ENCODE peak calls at places on chromosomes 12 and 14, in six cellular contexts. W, L, Z, O, F and H are unnamed samples.

GRCh38 chr14:73736842-73737241 is 22.7 kb upstream of the PNMA1 start:
- DNase-seq in Z (no peak), L (no peak), F (no peak), W (no peak), O (no peak), H (no peak)

GRCh38 chr12:119704065-119704747 is 36.3 kb downstream of the PRKAB1 start:
- DNase-seq in Z (no peak), L (no peak), O (no peak), W (no peak), F (no peak), H (no peak)

GRCh38 chr12:160858-161257 is 53.1 kb downstream of the SLC6A12 start:
- DNase-seq in W (no peak), Z (no peak), F (no peak), L (no peak), O (no peak), H (no peak)

GRCh38 chr12:80086025-80086424 is 13.3 kb upstream of the OTOGL start:
- DNase-seq in L (no peak), F (no peak), O (no peak), Z (no peak), W (no peak), H (no peak)

GRCh38 chr14:102630405-102630804 is 38.0 kb downstream of the RCOR1 start:
- DNase-seq in W (peak; percentile 25), Z (no peak), O (no peak), L (no peak), F (no peak), H (no peak)

GRCh38 chr12:62346817-62347216 is 86.6 kb downstream of the USP15 start:
- DNase-seq in W (no peak), L (no peak), F (no peak), Z (no peak), O (no peak), H (no peak)

GRCh38 chr14:78359581-78359980 is 189.4 kb downstream of the NRXN3 start:
- DNase-seq in L (no peak), F (no peak), O (no peak), W (no peak), Z (no peak), H (no peak)

GRCh38 chr12:107557026-107557425 is 128.6 kb upstream of the PWP1 start:
- DNase-seq in Z (no peak), O (no peak), W (no peak), F (no peak), L (no peak), H (no peak)

GRCh38 chr12:47082963-47083621 is 3.3 kb upstream of the AMIGO2 start:
- DNase-seq in O (no peak), Z (no peak), W (peak; percentile 48), F (no peak), L (no peak), H (no peak)

GRCh38 chr14:95023886-95024285 is 133.4 kb downstream of the DICER1 start:
- DNase-seq in O (no peak), Z (no peak), F (no peak), L (no peak), W (no peak), H (no peak)

GRCh38 chr14:22095845-22096510 is 422.4 kb upstream of the OR4E1 start:
- DNase-seq in L (no peak), O (no peak), W (no peak), F (no peak), Z (peak; percentile 29), H (no peak)

GRCh38 chr12:74847169-74847568 is 309.5 kb downstream of the ATXN7L3B start:
- DNase-seq in F (no peak), L (no peak), Z (peak; percentile 15), W (no peak), O (no peak), H (no peak)

GRCh38 chr12:49794021-49794420 is 34.2 kb downstream of the NCKAP5L start:
- DNase-seq in F (no peak), W (no peak), O (no peak), L (no peak), Z (no peak), H (no peak)

GRCh38 chr12:72673853-72674252 is 401.7 kb downstream of the TRHDE start:
- DNase-seq in O (no peak), W (no peak), Z (no peak), F (peak; percentile 3), L (peak; percentile 4), H (no peak)

GRCh38 chr12:66688836-66689439 is 10.1 kb upstream of the GRIP1 start:
- DNase-seq in W (peak; percentile 56), Z (peak; percentile 65), L (peak; percentile 10), F (no peak), O (peak; percentile 70), H (no peak)

GRCh38 chr14:83838221-83838620 is 1691.7 kb upstream of the FLRT2 start:
- DNase-seq in L (no peak), Z (no peak), O (no peak), W (no peak), F (no peak), H (no peak)

GRCh38 chr14:106024983-106025604 is 498.7 kb downstream of the TMEM121 start:
- DNase-seq in O (no peak), Z (no peak), F (no peak), W (no peak), L (no peak), H (no peak)

GRCh38 chr12:127980585-127980984 is 286.4 kb upstream of the TMEM132C start:
- DNase-seq in O (no peak), F (no peak), Z (no peak), W (peak; percentile 2), L (no peak), H (no peak)

GRCh38 chr14:54356172-54356571 is 40.6 kb upstream of the CDKN3 start:
- DNase-seq in L (no peak), O (no peak), W (no peak), F (no peak), Z (peak; percentile 58), H (no peak)

GRCh38 chr12:46507766-46508165 is 135.2 kb upstream of the SLC38A2 start:
- DNase-seq in Z (no peak), W (no peak), L (no peak), F (no peak), O (no peak), H (no peak)

GRCh38 chr12:80316141-80316700 is 127.8 kb upstream of the PTPRQ start:
- DNase-seq in W (no peak), O (no peak), F (no peak), L (no peak), Z (no peak), H (no peak)

GRCh38 chr14:101217972-101218371 is 314.4 kb upstream of the RTL1 start:
- DNase-seq in L (no peak), F (no peak), Z (no peak), O (peak; percentile 11), W (no peak), H (no peak)

GRCh38 chr14:81525129-81525528 is 8.5 kb downstream of the SEL1L start:
- DNase-seq in L (no peak), W (no peak), O (no peak), Z (no peak), F (no peak), H (no peak)

GRCh38 chr12:53221203-53222076 is 10.6 kb downstream of the RARG start:
- DNase-seq in Z (peak; percentile 77), W (peak; percentile 75), O (peak; percentile 90), L (peak; percentile 57), F (no peak), H (peak; percentile 69)

GRCh38 chr12:132227782-132228417 is 83.6 kb downstream of the NOC4L start:
- DNase-seq in F (no peak), O (no peak), L (no peak), Z (no peak), W (no peak), H (no peak)

GRCh38 chr12:24197517-24197916 is 248.0 kb upstream of the SOX5 start:
- DNase-seq in F (no peak), L (no peak), Z (no peak), W (no peak), O (no peak), H (no peak)

DNA sequence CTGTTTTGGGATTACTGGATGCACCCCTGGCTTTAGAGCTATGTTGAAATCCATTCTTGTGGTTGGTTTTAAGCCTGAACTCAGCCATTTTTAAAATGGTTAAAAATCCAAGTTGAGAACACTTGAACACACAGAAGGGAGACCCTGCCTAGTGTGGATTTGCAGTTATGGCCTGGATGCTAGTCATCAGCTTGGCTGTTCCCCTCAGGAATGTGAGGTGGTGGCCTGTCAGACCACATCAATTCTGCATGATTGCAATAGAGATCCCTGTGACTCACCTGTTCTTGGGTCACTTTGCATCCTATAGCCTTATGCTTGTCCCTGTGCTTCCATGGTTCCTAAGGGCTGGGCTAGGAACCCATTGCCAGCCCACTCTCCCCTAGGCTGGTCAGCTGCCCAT is 454.1 kb downstream of the ATP23 start:
- DNase-seq in L (no peak), Z (no peak), F (no peak), O (no peak), W (no peak), H (no peak)
- TF ChIP-seq TAF1 in L (no peak), Z (no peak), F (no peak), O (no peak), W (no peak), H (no peak)

DNA sequence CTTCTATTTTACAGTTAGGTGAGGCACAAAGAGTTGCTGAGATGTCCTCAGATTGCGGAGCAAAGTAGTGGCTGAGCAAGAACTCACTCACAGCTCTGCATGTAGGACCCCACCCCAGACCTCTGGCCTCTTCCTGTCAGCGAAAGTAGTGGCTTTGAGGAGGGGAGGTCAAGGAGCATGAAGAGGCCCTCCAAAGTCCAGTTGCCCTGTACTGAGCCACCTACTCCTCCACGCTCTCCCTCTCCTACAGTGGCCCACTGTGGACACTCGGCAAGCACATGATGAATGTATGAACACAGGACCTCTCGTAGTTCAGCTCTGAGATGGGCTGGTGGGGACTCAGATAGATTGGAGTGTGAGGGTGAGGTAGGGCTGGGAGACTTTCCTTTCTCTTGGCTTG is 5.3 kb upstream of the PLEKHH1 start:
- DNase-seq in L (no peak), Z (no peak), F (no peak), W (no peak), O (no peak), H (no peak)
- TF ChIP-seq POLR2A in L (no peak), Z (no peak), F (no peak), W (no peak), O (no peak), H (no peak)

GRCh38 chr12:113403435-113404415 is at the start of gene SDS:
- DNase-seq in L (no peak), O (no peak), F (no peak), Z (no peak), W (peak; percentile 42), H (no peak)
- TF ChIP-seq TAF1 in L (no peak), O (no peak), F (no peak), Z (no peak), W (no peak), H (no peak)

DNA sequence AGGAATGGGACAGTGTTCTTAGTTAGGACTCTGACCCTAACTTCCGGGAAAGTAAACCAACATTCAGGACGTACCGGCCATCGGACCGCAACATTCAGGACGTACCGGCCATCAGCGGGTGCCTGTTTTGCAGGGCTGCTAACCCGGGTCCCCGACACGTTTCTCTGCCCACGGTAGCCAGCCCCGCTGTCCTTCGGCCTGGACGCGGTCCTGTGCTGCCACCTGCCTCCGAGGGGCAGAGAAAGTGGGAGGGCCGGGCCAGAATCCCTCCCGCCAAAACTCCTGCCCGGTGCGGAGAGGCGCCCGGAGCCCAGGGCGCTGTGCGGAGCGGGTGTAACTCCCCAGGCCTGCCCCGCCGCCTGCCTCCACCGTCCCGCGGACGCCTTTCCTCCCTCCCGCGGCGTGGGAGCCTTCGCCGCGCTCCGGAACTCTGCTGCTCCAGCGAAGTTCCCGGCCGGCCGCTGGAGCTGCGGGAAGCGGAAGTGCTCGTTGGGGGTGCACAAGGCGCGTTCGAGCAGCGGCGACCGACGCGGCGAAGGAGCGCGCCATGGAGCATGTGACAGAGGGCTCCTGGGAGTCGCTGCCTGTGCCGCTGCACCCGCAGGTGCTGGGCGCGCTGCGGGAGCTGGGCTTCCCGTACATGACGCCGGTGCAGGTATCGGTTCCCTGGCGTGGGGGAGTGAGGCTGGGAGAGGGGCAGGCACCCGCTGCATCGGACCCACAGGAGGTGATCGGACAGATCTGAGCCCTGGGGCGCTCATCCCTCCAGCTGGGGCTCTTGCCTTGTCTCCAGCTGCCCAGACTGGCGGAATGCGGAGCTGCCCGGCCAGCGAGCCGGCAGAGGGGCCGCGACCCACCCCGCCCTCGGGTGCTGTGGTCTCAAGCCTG is at the start of gene DDX55:
- DNase-seq in W (peak; percentile 92), L (peak; percentile 82), Z (peak; percentile 73), F (peak; percentile 23), O (peak; percentile 86), H (peak; percentile 80)
- TF ChIP-seq POLR2A in W (peak; percentile 92), L (peak; percentile 96), Z (peak; percentile 84), F (peak; percentile 99), O (peak; percentile 52), H (peak; percentile 96)